ENCODE peak calls at places on chromosome 10, in five cellular contexts. U, D, Q, Z and M are unnamed samples.

GRCh38 chr10:30784896-30785605 is 155.5 kb upstream of the LYZL2 start:
- DNase-seq in U (peak), D (no peak), Q (peak), Z (no peak), M (no peak)

GRCh38 chr10:21467633-21468032 is 57.8 kb downstream of the SKIDA1 start:
- DNase-seq in U (no peak), D (no peak), Q (no peak), Z (no peak), M (no peak)

GRCh38 chr10:29688230-29688634 is 53.5 kb upstream of the SVIL start:
- DNase-seq in U (no peak), D (no peak), Q (no peak), Z (no peak), M (no peak)

GRCh38 chr10:74238031-74238431 is 87.0 kb downstream of the ADK start:
- DNase-seq in U (no peak), D (no peak), Q (no peak), Z (no peak), M (no peak)

GRCh38 chr10:86888585-86889381 is 68.6 kb downstream of the MMRN2 start:
- DNase-seq in U (no peak), D (peak), Q (no peak), Z (no peak), M (no peak)

GRCh38 chr10:22992075-22992474 is 64.2 kb downstream of the ARMC3 start:
- DNase-seq in U (no peak), D (no peak), Q (no peak), Z (no peak), M (no peak)

GRCh38 chr10:78267598-78267997 is 233.9 kb downstream of the RPS24 start:
- DNase-seq in U (no peak), D (no peak), Q (no peak), Z (no peak), M (no peak)

GRCh38 chr10:12950583-12951128 is 50.9 kb downstream of the CCDC3 start:
- DNase-seq in U (no peak), D (no peak), Q (no peak), Z (no peak), M (no peak)

GRCh38 chr10:5711637-5712036 is 27.0 kb downstream of the TASOR2 start:
- DNase-seq in U (no peak), D (no peak), Q (no peak), Z (no peak), M (no peak)

GRCh38 chr10:73095479-73096021 is 1.1 kb downstream of the P4HA1 start:
- DNase-seq in U (no peak), D (no peak), Q (peak), Z (no peak), M (no peak)

GRCh38 chr10:13722747-13723657 is 136.2 kb downstream of the PRPF18 start:
- DNase-seq in U (no peak), D (no peak), Q (no peak), Z (no peak), M (no peak)

GRCh38 chr10:92291921-92292860 is 1.2 kb downstream of the MARCHF5 start:
- DNase-seq in U (no peak), D (no peak), Q (peak), Z (no peak), M (peak)

GRCh38 chr10:97399843-97400545 is 1.1 kb downstream of the RRP12 start:
- DNase-seq in U (no peak), D (no peak), Q (peak), Z (no peak), M (peak)

GRCh38 chr10:119370972-119371703 is 163.8 kb downstream of the GRK5 start:
- DNase-seq in U (no peak), D (peak), Q (no peak), Z (no peak), M (no peak)

GRCh38 chr10:73969224-73969811 is 28.6 kb upstream of the VCL start:
- DNase-seq in U (no peak), D (no peak), Q (no peak), Z (no peak), M (no peak)

GRCh38 chr10:1550616-1551015 is 186.7 kb downstream of the ADARB2 start:
- DNase-seq in U (no peak), D (no peak), Q (no peak), Z (no peak), M (no peak)

GRCh38 chr10:72044417-72045041 is 43.8 kb downstream of the SPOCK2 start:
- DNase-seq in U (no peak), D (no peak), Q (no peak), Z (no peak), M (no peak)

GRCh38 chr10:13160934-13161266 is 458 bp upstream of the MCM10 start:
- DNase-seq in U (no peak), D (no peak), Q (no peak), Z (no peak), M (no peak)

GRCh38 chr10:71719464-71720303 is at the start of gene C10orf105:
- DNase-seq in U (no peak), D (no peak), Q (no peak), Z (no peak), M (no peak)

GRCh38 chr10:29228586-29228985 is 60.3 kb upstream of the LYZL1 start:
- DNase-seq in U (no peak), D (no peak), Q (no peak), Z (no peak), M (no peak)